ENCODE peak calls at places on chromosomes 6 and 20, in eight cellular contexts. E, P, L, X, K, Z, C and O are unnamed samples. For H3K36me3, the result is how much of the 10 kb centered on the place peaks cover.

GRCh38 chr6:121884056-121884455 is 448.6 kb downstream of the GJA1 start:
- DNase-seq in E (no peak), P (no peak), L (no peak), X (peak), K (no peak), Z (no peak), C (no peak), O (no peak)

GRCh38 chr6:70280462-70280861 is 22.4 kb downstream of the COL9A1 start:
- DNase-seq in E (no peak), P (no peak), L (no peak), X (no peak), K (peak), Z (no peak), C (peak), O (no peak)

GRCh38 chr6:13076575-13076974 is 251.8 kb downstream of the TBC1D7 start:
- DNase-seq in E (no peak), P (no peak), L (no peak), X (no peak), K (no peak), Z (no peak), C (no peak), O (no peak)

GRCh38 chr20:42714298-42715141 is 475.2 kb downstream of the PTPRT start:
- DNase-seq in E (no peak), P (no peak), L (no peak), X (no peak), K (no peak), Z (peak), C (no peak), O (no peak)

GRCh38 chr6:56860466-56860865 is 94.4 kb upstream of the BEND6 start:
- DNase-seq in E (peak), P (no peak), L (no peak), X (peak), K (no peak), Z (no peak), C (no peak), O (no peak)

GRCh38 chr6:113971786-113972185 is 838 bp upstream of the HDAC2 start:
- DNase-seq in E (no peak), P (no peak), L (no peak), X (peak), K (no peak), Z (no peak), C (no peak), O (no peak)

GRCh38 chr6:83853178-83853967 is at the start of gene RIPPLY2:
- DNase-seq in E (no peak), P (no peak), L (no peak), X (peak), K (peak), Z (peak), C (peak), O (peak)

GRCh38 chr6:66561479-66561878 is 854.5 kb upstream of the EYS start:
- DNase-seq in E (no peak), P (no peak), L (no peak), X (no peak), K (no peak), Z (no peak), C (no peak), O (no peak)

GRCh38 chr20:31523361-31524283 is 9.4 kb downstream of the HM13 start:
- DNase-seq in E (no peak), P (no peak), L (no peak), X (peak), K (no peak), Z (no peak), C (no peak), O (peak)

GRCh38 chr6:169961772-169962561 is 210.5 kb downstream of the ERMARD start:
- DNase-seq in E (no peak), P (no peak), L (no peak), X (no peak), K (peak), Z (no peak), C (peak), O (no peak)

GRCh38 chr6:160070427-160070826 is 51.2 kb upstream of the SLC22A1 start:
- DNase-seq in E (no peak), P (no peak), L (no peak), X (no peak), K (no peak), Z (no peak), C (no peak), O (no peak)
- H3K36me3 ChIP-seq in E (half or more), P (half or more), L (under half), X (under half), K (under half), Z (half or more), C (under half), O (under half)

DNA sequence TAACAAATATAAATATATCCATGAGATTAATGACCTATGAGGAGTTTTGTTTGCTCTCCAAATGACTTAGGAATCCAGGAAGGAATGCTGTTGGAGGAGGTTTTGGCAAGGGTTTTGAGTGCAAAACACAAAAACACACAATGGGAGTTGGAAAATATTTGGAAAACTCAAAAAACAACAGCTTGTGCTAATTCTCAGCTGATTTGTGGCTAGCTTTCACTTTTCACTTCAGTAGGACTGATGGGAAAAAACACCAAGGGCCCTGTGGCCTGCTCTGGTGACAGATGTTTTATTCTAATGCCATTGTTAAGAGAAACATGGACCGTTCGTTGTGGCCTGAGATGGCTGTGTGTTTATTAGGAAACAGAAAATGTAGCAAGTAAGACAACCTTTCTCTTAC is 113.9 kb downstream of the ALDH8A1 start:
- DNase-seq in E (no peak), P (no peak), L (no peak), X (no peak), K (no peak), Z (no peak), C (no peak), O (no peak)
- H3K27ac ChIP-seq in E (no peak), P (no peak), L (peak), X (no peak), K (no peak), Z (no peak), C (no peak), O (no peak)

DNA sequence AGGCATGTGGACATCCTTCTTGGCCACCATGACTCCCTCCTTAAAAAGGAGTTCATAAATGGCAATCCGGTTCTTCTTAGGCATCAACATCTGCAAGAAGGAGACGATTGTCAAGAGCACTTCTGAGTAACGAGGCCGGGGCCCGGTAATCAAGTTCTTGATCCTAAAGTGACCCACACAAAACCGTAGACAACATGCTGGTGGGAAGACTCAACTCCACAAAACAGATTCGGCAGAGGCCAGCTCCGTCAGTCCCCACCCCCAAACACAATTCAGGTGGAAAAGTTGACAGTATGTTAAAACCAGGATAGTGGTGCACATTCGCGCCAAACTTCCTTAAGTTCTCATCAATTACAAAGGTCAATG is 754 bp downstream of the RPS10 start:
- DNase-seq in E (no peak), P (no peak), L (no peak), X (peak), K (no peak), Z (no peak), C (no peak), O (no peak)
- H3K36me3 ChIP-seq in E (half or more), P (under half), L (under half), X (under half), K (under half), Z (half or more), C (under half), O (under half)

DNA sequence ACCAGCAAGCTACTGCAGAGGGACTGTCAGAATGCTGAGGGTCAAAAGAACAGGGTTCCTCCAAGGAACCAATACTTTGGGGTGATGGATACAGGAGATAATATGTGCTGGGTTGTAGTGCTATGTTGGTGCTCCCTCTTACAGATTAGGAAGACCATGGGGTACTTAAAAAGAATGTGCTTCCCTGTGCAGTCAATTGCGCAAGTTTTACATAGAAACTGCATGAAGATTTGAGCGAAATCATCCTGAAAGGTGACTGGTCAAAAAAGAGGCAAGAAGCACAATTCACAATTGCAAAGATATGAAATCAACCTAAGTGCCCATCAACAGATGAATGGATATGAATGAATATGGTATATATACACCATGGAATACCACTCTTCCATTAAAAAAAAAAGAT is 33.9 kb downstream of the GABRR1 start:
- DNase-seq in E (no peak), P (no peak), L (no peak), X (no peak), K (no peak), Z (no peak), C (no peak), O (no peak)
- H3K27ac ChIP-seq in E (no peak), P (no peak), L (no peak), X (no peak), K (no peak), Z (no peak), C (no peak), O (no peak)

DNA sequence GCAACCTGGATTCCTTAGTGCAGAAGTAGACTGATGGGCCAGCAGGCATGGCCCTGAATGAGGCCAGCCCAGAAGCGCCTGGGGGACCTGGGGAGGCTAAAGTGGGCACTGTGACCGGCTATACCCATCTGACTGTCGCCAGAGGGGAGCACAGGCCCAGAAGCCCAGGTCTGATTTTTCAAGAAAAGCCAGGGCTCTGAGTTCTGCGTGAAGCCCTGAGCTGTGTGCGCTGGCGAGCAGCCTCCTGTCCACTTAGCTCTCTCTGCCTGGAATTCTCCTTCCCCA is 111.7 kb downstream of the SULF2 start:
- DNase-seq in E (no peak), P (no peak), L (no peak), X (no peak), K (no peak), Z (no peak), C (no peak), O (no peak)
- H3K36me3 ChIP-seq in E (under half), P (under half), L (under half), X (under half), K (under half), Z (under half), C (under half), O (under half)